ENCODE peak calls at places on chromosomes 11 and 22, in five cellular contexts. One of them, this sample, is unnamed.

GRCh38 chr11:132453411-132453810 is 1078.9 kb downstream of the OPCML start:
- DNase-seq in A172: no peak
- DNase-seq in HuH-7: no peak
- DNase-seq in spleen: no peak
- DNase-seq in cerebellar nuclear complex: no peak
- DNase-seq in this sample: no peak

GRCh38 chr22:37498289-37498909 is 12.2 kb upstream of the MFNG start:
- DNase-seq in A172: peak; percentile 25
- DNase-seq in HuH-7: peak; percentile 97
- DNase-seq in spleen: peak; percentile 87
- DNase-seq in cerebellar nuclear complex: no peak
- DNase-seq in this sample: peak; percentile 90

GRCh38 chr11:66334605-66335442 is 1.4 kb downstream of the RIN1 start:
- DNase-seq in A172: no peak
- DNase-seq in HuH-7: no peak
- DNase-seq in spleen: peak; percentile 69
- DNase-seq in cerebellar nuclear complex: no peak
- DNase-seq in this sample: no peak

GRCh38 chr22:25403752-25404471 is 160.6 kb upstream of the GRK3 start:
- DNase-seq in A172: no peak
- DNase-seq in HuH-7: no peak
- DNase-seq in spleen: no peak
- DNase-seq in cerebellar nuclear complex: no peak
- DNase-seq in this sample: no peak

GRCh38 chr11:69905611-69906452 is 86.6 kb upstream of the FGF3 start:
- DNase-seq in A172: no peak
- DNase-seq in HuH-7: no peak
- DNase-seq in spleen: peak; percentile 51
- DNase-seq in cerebellar nuclear complex: no peak
- DNase-seq in this sample: no peak

GRCh38 chr11:98029832-98030231 is 990.9 kb upstream of the CNTN5 start:
- DNase-seq in A172: no peak
- DNase-seq in HuH-7: no peak
- DNase-seq in spleen: no peak
- DNase-seq in cerebellar nuclear complex: no peak
- DNase-seq in this sample: no peak

GRCh38 chr22:28927526-28928089 is 44.2 kb downstream of the ZNRF3 start:
- DNase-seq in A172: no peak
- DNase-seq in HuH-7: no peak
- DNase-seq in spleen: no peak
- DNase-seq in cerebellar nuclear complex: no peak
- DNase-seq in this sample: no peak

GRCh38 chr11:94673353-94673752 is 94.8 kb upstream of the AMOTL1 start:
- DNase-seq in A172: no peak
- DNase-seq in HuH-7: no peak
- DNase-seq in spleen: no peak
- DNase-seq in cerebellar nuclear complex: no peak
- DNase-seq in this sample: no peak

GRCh38 chr11:93000511-93001476 is 31.3 kb downstream of the MTNR1B start:
- DNase-seq in A172: peak; percentile 91
- DNase-seq in HuH-7: no peak
- DNase-seq in spleen: no peak
- DNase-seq in cerebellar nuclear complex: no peak
- DNase-seq in this sample: no peak

GRCh38 chr22:29784451-29785361 is 17.5 kb downstream of the UQCR10 start:
- DNase-seq in A172: no peak
- DNase-seq in HuH-7: no peak
- DNase-seq in spleen: no peak
- DNase-seq in cerebellar nuclear complex: no peak
- DNase-seq in this sample: no peak

GRCh38 chr11:120228794-120229384 is 11.1 kb upstream of the POU2F3 start:
- DNase-seq in A172: no peak
- DNase-seq in HuH-7: peak; percentile 58
- DNase-seq in spleen: no peak
- DNase-seq in cerebellar nuclear complex: no peak
- DNase-seq in this sample: no peak

GRCh38 chr22:41939981-41940852 is 6.7 kb downstream of the CENPM start:
- DNase-seq in A172: no peak
- DNase-seq in HuH-7: no peak
- DNase-seq in spleen: peak; percentile 95
- DNase-seq in cerebellar nuclear complex: no peak
- DNase-seq in this sample: no peak

GRCh38 chr11:73274722-73275380 is 2.7 kb downstream of the P2RY6 start:
- DNase-seq in A172: no peak
- DNase-seq in HuH-7: no peak
- DNase-seq in spleen: no peak
- DNase-seq in cerebellar nuclear complex: no peak
- DNase-seq in this sample: peak; percentile 8

GRCh38 chr11:72752088-72752914 is at the start of gene ARAP1:
- DNase-seq in A172: peak; percentile 94
- DNase-seq in HuH-7: peak; percentile 90
- DNase-seq in spleen: peak; percentile 96
- DNase-seq in cerebellar nuclear complex: no peak
- DNase-seq in this sample: peak; percentile 76

GRCh38 chr11:20670932-20671403 is 1.6 kb downstream of the NELL1 start:
- DNase-seq in A172: no peak
- DNase-seq in HuH-7: no peak
- DNase-seq in spleen: no peak
- DNase-seq in cerebellar nuclear complex: no peak
- DNase-seq in this sample: peak; percentile 21

This sample was measured in WTC11.